ENCODE peak calls at places on chromosomes 5 and 9, in nine cellular contexts. Z is omental fat pad; B is RCC 7860; S is A673; H is activated T-cell treated with anti-CD3 and anti-CD28 coated beads, Interleukin-2, amount 50 U/mL, for 1 hour; W is amniotic stem cell; Q is GM13977; G is ecto neural progenitor cell; E is naive thymus-derived CD8-positive, alpha-beta T cell. P is an unnamed sample.

GRCh38 chr9:35570709-35571108 is 34.4 kb upstream of the TESK1 start:
- DNase-seq in Z (no peak), B (no peak), S (no peak), H (no peak), W (no peak), Q (no peak), G (no peak), E (no peak), P (no peak)

GRCh38 chr9:4277531-4277991 is 22.3 kb downstream of the GLIS3 start:
- DNase-seq in Z (no peak), B (peak), S (peak), H (no peak), W (no peak), Q (no peak), G (no peak), E (no peak), P (no peak)

GRCh38 chr9:34615132-34615531 is 3.2 kb upstream of the RPP25L start:
- DNase-seq in Z (no peak), B (no peak), S (no peak), H (no peak), W (no peak), Q (no peak), G (no peak), E (no peak), P (no peak)

GRCh38 chr5:135246923-135247795 is 151.9 kb downstream of the MACROH2A1 start:
- DNase-seq in Z (no peak), B (peak), S (peak), H (no peak), W (peak), Q (no peak), G (peak), E (no peak), P (peak)

GRCh38 chr9:137185921-137186320 is 2.4 kb downstream of the ANAPC2 start:
- DNase-seq in Z (no peak), B (no peak), S (no peak), H (no peak), W (no peak), Q (no peak), G (no peak), E (no peak), P (no peak)

GRCh38 chr9:128384801-128385492 is 13.8 kb downstream of the URM1 start:
- DNase-seq in Z (no peak), B (no peak), S (no peak), H (no peak), W (no peak), Q (no peak), G (no peak), E (no peak), P (no peak)

GRCh38 chr5:60959156-60959555 is 14.2 kb downstream of the NDUFAF2 start:
- DNase-seq in Z (no peak), B (no peak), S (peak), H (no peak), W (peak), Q (no peak), G (no peak), E (no peak), P (no peak)

GRCh38 chr9:34957492-34958410 is at the start of gene PHF24:
- DNase-seq in Z (no peak), B (no peak), S (peak), H (peak), W (no peak), Q (no peak), G (peak), E (no peak), P (no peak)

GRCh38 chr9:129027685-129028191 is 393 bp downstream of the SH3GLB2 start:
- DNase-seq in Z (no peak), B (peak), S (no peak), H (no peak), W (no peak), Q (peak), G (no peak), E (peak), P (peak)

GRCh38 chr5:139147743-139148079 is 50.5 kb downstream of the SIL1 start:
- DNase-seq in Z (no peak), B (peak), S (peak), H (no peak), W (no peak), Q (no peak), G (no peak), E (no peak), P (no peak)

GRCh38 chr5:32780508-32780919 is 69.4 kb downstream of the NPR3 start:
- DNase-seq in Z (no peak), B (no peak), S (no peak), H (no peak), W (no peak), Q (no peak), G (no peak), E (no peak), P (no peak)

GRCh38 chr5:65808261-65808741 is 86.3 kb downstream of the NLN start:
- DNase-seq in Z (no peak), B (no peak), S (no peak), H (no peak), W (no peak), Q (no peak), G (no peak), E (no peak), P (no peak)

GRCh38 chr9:135857843-135858242 is 49.5 kb downstream of the CAMSAP1 start:
- DNase-seq in Z (no peak), B (no peak), S (no peak), H (no peak), W (no peak), Q (no peak), G (no peak), E (no peak), P (no peak)

GRCh38 chr5:172885594-172886340 is 51.7 kb downstream of the ERGIC1 start:
- DNase-seq in Z (no peak), B (no peak), S (no peak), H (no peak), W (no peak), Q (no peak), G (no peak), E (no peak), P (no peak)

GRCh38 chr5:90941002-90941720 is 382.6 kb downstream of the ADGRV1 start:
- DNase-seq in Z (no peak), B (no peak), S (peak), H (no peak), W (no peak), Q (no peak), G (no peak), E (no peak), P (no peak)

GRCh38 chr9:95138474-95138873 is 179.0 kb downstream of the FANCC start:
- DNase-seq in Z (no peak), B (no peak), S (no peak), H (no peak), W (no peak), Q (no peak), G (no peak), E (no peak), P (no peak)

GRCh38 chr9:129500166-129500862 is 120.6 kb downstream of the C9orf50 start:
- DNase-seq in Z (no peak), B (peak), S (peak), H (no peak), W (no peak), Q (no peak), G (peak), E (no peak), P (no peak)

GRCh38 chr9:109349431-109349846 is 28.6 kb upstream of the EPB41L4B start:
- DNase-seq in Z (no peak), B (peak), S (no peak), H (no peak), W (peak), Q (no peak), G (no peak), E (no peak), P (no peak)

GRCh38 chr9:75775966-75776691 is 114.3 kb upstream of the PCSK5 start:
- DNase-seq in Z (no peak), B (no peak), S (no peak), H (no peak), W (no peak), Q (no peak), G (no peak), E (no peak), P (no peak)

GRCh38 chr5:95620870-95621838 is 1.3 kb downstream of the GPR150 start:
- DNase-seq in Z (no peak), B (no peak), S (peak), H (peak), W (no peak), Q (peak), G (peak), E (peak), P (peak)

GRCh38 chr5:81639556-81639955 is 111.3 kb downstream of the SSBP2 start:
- DNase-seq in Z (no peak), B (no peak), S (no peak), H (no peak), W (no peak), Q (no peak), G (no peak), E (no peak), P (no peak)

GRCh38 chr5:111848374-111848914 is 91.5 kb upstream of the NREP start:
- DNase-seq in Z (no peak), B (no peak), S (no peak), H (no peak), W (no peak), Q (no peak), G (no peak), E (no peak), P (no peak)

GRCh38 chr5:12691330-12691729 is 787.1 kb upstream of the CTNND2 start:
- DNase-seq in Z (no peak), B (no peak), S (no peak), H (no peak), W (no peak), Q (no peak), G (no peak), E (no peak), P (no peak)

GRCh38 chr9:93121316-93122241 is 12.5 kb downstream of the NINJ1 start:
- DNase-seq in Z (peak), B (no peak), S (no peak), H (peak), W (no peak), Q (no peak), G (no peak), E (no peak), P (peak)

GRCh38 chr9:112531666-112532282 is 45.1 kb downstream of the KIAA1958 start:
- DNase-seq in Z (no peak), B (no peak), S (no peak), H (no peak), W (no peak), Q (no peak), G (no peak), E (no peak), P (no peak)

GRCh38 chr9:97980479-97980803 is 2.7 kb upstream of the ANP32B start:
- DNase-seq in Z (no peak), B (no peak), S (no peak), H (no peak), W (no peak), Q (no peak), G (no peak), E (no peak), P (peak)

GRCh38 chr5:181133610-181134231 is 2.8 kb upstream of the OR2V1 start:
- DNase-seq in Z (peak), B (peak), S (peak), H (no peak), W (peak), Q (no peak), G (no peak), E (no peak), P (no peak)

GRCh38 chr9:90975666-90976538 is 174.3 kb downstream of the SYK start:
- DNase-seq in Z (no peak), B (no peak), S (no peak), H (no peak), W (no peak), Q (no peak), G (no peak), E (no peak), P (no peak)

GRCh38 chr9:133583586-133583985 is 25.6 kb downstream of the FAM163B start:
- DNase-seq in Z (no peak), B (no peak), S (no peak), H (no peak), W (no peak), Q (no peak), G (no peak), E (no peak), P (no peak)

GRCh38 chr5:65446682-65447081 is 35.0 kb downstream of the ADAMTS6 start:
- DNase-seq in Z (no peak), B (no peak), S (no peak), H (no peak), W (no peak), Q (no peak), G (no peak), E (no peak), P (no peak)

GRCh38 chr9:77899679-77900354 is 131.8 kb downstream of the GNAQ start:
- DNase-seq in Z (no peak), B (peak), S (no peak), H (no peak), W (peak), Q (no peak), G (no peak), E (no peak), P (no peak)

GRCh38 chr5:59596586-59597348 is 296.8 kb downstream of the PDE4D start:
- DNase-seq in Z (no peak), B (peak), S (peak), H (no peak), W (no peak), Q (no peak), G (no peak), E (no peak), P (no peak)

GRCh38 chr5:10556331-10556807 is 7.5 kb upstream of the ANKRD33B start:
- DNase-seq in Z (no peak), B (peak), S (no peak), H (no peak), W (peak), Q (no peak), G (no peak), E (no peak), P (peak)

P was measured in Peyer's patch.